ENCODE peak calls at places on chromosomes 7 and 10, in nine cellular contexts. F is fibroblast of lung, R is fibroblast of villous mesenchyme, P is Peyer's patch, X is thoracic aorta, J is GM06990, Q is AG09319, H is spleen, I is fibroblast of pulmonary artery. O is an unnamed sample.

GRCh38 chr10:110141185-110141584 is 66.2 kb upstream of the MXI1 start:
- DNase-seq in H (no peak), F (no peak), I (peak), X (no peak), J (no peak), P (peak), R (no peak), Q (no peak), O (no peak)

GRCh38 chr7:1503390-1503789 is 799 bp downstream of the INTS1 start:
- DNase-seq in P (no peak), X (no peak), Q (no peak), F (no peak), I (no peak), J (peak), H (peak), R (no peak), O (no peak)

GRCh38 chr7:1665721-1666250 is 4.3 kb upstream of the ELFN1 start:
- DNase-seq in Q (no peak), I (peak), J (no peak), H (peak), F (peak), X (no peak), R (no peak), P (peak), O (peak)

GRCh38 chr7:74193913-74194312 is 15.9 kb upstream of the LAT2 start:
- DNase-seq in J (no peak), I (no peak), F (no peak), H (peak), Q (no peak), P (peak), X (no peak), R (no peak), O (no peak)

GRCh38 chr7:22248111-22248809 is 108.7 kb downstream of the RAPGEF5 start:
- DNase-seq in I (no peak), H (no peak), R (no peak), X (no peak), J (no peak), F (no peak), P (no peak), Q (no peak), O (no peak)

GRCh38 chr7:21497072-21497471 is 45.8 kb upstream of the DNAH11 start:
- DNase-seq in R (peak), F (no peak), X (no peak), I (peak), Q (no peak), P (no peak), H (no peak), J (no peak), O (no peak)

GRCh38 chr10:125264752-125265578 is 104.6 kb upstream of the CTBP2 start:
- DNase-seq in F (no peak), Q (no peak), R (no peak), J (no peak), X (no peak), I (no peak), H (no peak), P (no peak), O (no peak)

GRCh38 chr10:117518246-117518645 is 24.3 kb upstream of the EMX2 start:
- DNase-seq in H (no peak), Q (no peak), R (no peak), F (no peak), I (no peak), X (no peak), J (no peak), P (peak), O (no peak)

GRCh38 chr10:34643620-34644019 is 171.5 kb downstream of the PARD3 start:
- DNase-seq in J (no peak), Q (no peak), I (no peak), P (no peak), X (no peak), F (no peak), R (no peak), H (no peak), O (no peak)

GRCh38 chr7:14639329-14639728 is 263.2 kb downstream of the DGKB start:
- DNase-seq in Q (no peak), X (no peak), R (no peak), J (no peak), F (no peak), I (no peak), P (no peak), H (no peak), O (no peak)

GRCh38 chr10:125721035-125721434 is 1.5 kb downstream of the EDRF1 start:
- DNase-seq in F (no peak), I (no peak), P (no peak), Q (no peak), X (no peak), J (peak), R (no peak), H (no peak), O (peak)

GRCh38 chr10:7475046-7475860 is 64.4 kb upstream of the SFMBT2 start:
- DNase-seq in I (no peak), J (no peak), R (no peak), F (peak), P (no peak), X (no peak), Q (no peak), H (no peak), O (no peak)

GRCh38 chr10:17607603-17608332 is 9.4 kb downstream of the HACD1 start:
- DNase-seq in J (peak), P (no peak), X (no peak), I (peak), Q (no peak), F (peak), H (no peak), R (peak), O (peak)

GRCh38 chr7:127882313-127882920 is 148.8 kb downstream of the LRRC4 start:
- DNase-seq in Q (no peak), H (no peak), R (no peak), P (no peak), I (no peak), F (no peak), X (no peak), J (no peak), O (no peak)

GRCh38 chr10:12728569-12728968 is 272.9 kb downstream of the CCDC3 start:
- DNase-seq in I (peak), P (no peak), R (no peak), X (no peak), J (no peak), Q (no peak), H (no peak), F (peak), O (no peak)
- TF ChIP-seq CTCF in I (no peak), P (no peak), R (no peak), X (no peak), J (no peak), Q (no peak), H (no peak), F (no peak), O (no peak)

GRCh38 chr7:134320201-134320600 is 3.5 kb upstream of the SLC35B4 start:
- DNase-seq in H (no peak), J (no peak), F (peak), Q (no peak), X (no peak), P (no peak), I (no peak), R (no peak), O (no peak)

GRCh38 chr7:134316539-134317344 is at the start of gene SLC35B4:
- DNase-seq in R (peak), Q (peak), X (peak), J (peak), P (peak), F (peak), I (peak), H (peak), O (peak)

GRCh38 chr7:134318443-134318842 is 1.7 kb upstream of the SLC35B4 start:
- DNase-seq in Q (peak), P (no peak), J (no peak), R (no peak), I (no peak), H (no peak), F (no peak), X (no peak), O (no peak)

GRCh38 chr7:134315679-134316538 is 821 bp downstream of the SLC35B4 start:
- DNase-seq in I (peak), F (peak), Q (no peak), P (no peak), R (peak), X (no peak), H (no peak), J (no peak), O (peak)

DNA sequence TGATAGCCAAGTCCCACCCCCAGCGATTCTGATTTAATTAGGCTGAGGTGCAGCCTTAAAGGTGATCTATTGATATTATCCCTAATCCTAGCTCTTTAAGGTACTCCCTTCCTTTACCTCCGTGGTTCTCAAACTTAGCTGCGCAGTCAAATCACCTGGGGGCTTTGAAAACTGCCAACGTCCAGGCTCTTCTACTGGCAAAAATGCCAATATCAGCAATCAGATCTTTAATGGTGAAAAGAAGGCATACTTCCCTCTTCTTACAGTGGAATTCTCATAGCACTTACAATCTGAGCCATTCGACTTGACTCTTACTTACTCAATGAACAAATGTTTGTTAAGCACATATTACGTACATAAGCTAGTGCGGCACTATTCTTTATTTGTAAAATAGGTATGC is 704 bp upstream of the SLC35B4 start:
- DNase-seq in I (no peak), J (no peak), R (no peak), H (no peak), F (no peak), X (no peak), Q (no peak), P (no peak), O (no peak)
- TF ChIP-seq CTCF in I (no peak), J (no peak), R (no peak), H (no peak), F (no peak), X (no peak), Q (no peak), P (no peak), O (no peak)

GRCh38 chr10:3217853-3218252 is 45.3 kb upstream of the PITRM1 start:
- DNase-seq in Q (no peak), X (no peak), P (no peak), I (no peak), H (no peak), J (no peak), R (no peak), F (no peak), O (no peak)
- TF ChIP-seq CTCF in Q (no peak), X (no peak), P (no peak), I (no peak), H (no peak), J (no peak), R (no peak), F (no peak), O (no peak)

GRCh38 chr10:3476186-3476585 is 303.6 kb upstream of the PITRM1 start:
- DNase-seq in F (peak), P (no peak), X (no peak), R (no peak), J (no peak), H (no peak), I (no peak), Q (no peak), O (no peak)

GRCh38 chr10:3478153-3478552 is 305.6 kb upstream of the PITRM1 start:
- DNase-seq in J (no peak), P (no peak), X (no peak), Q (no peak), I (no peak), F (no peak), H (no peak), R (no peak), O (peak)

GRCh38 chr10:3475367-3475766 is 302.8 kb upstream of the PITRM1 start:
- DNase-seq in I (no peak), P (peak), J (no peak), X (no peak), H (no peak), R (no peak), F (no peak), Q (no peak), O (no peak)

GRCh38 chr10:3477683-3478082 is 305.1 kb upstream of the PITRM1 start:
- DNase-seq in P (peak), F (peak), I (peak), J (no peak), Q (no peak), X (no peak), H (no peak), R (peak), O (no peak)

GRCh38 chr10:3476640-3477448 is 304.3 kb upstream of the PITRM1 start:
- DNase-seq in H (no peak), R (no peak), F (no peak), X (no peak), Q (no peak), J (no peak), I (no peak), P (peak), O (no peak)
- TF ChIP-seq CTCF in H (no peak), R (peak), F (peak), X (no peak), Q (no peak), J (no peak), I (no peak), P (no peak), O (no peak)